ENCODE peak calls at places on chromosomes 13 and 19, in five cellular contexts. F is H1, K is GM12878, R is HepG2, Z is HCT116. L is an unnamed sample.

GRCh38 chr13:44241638-44242037 is 132.0 kb upstream of the SERP2 start:
- DNase-seq in F (no peak), K (no peak), Z (no peak), R (no peak), L (no peak)

GRCh38 chr13:101985321-101985720 is 416.5 kb downstream of the FGF14 start:
- DNase-seq in F (no peak), Z (no peak), K (no peak), R (no peak), L (no peak)

GRCh38 chr19:46759817-46760333 is 13.6 kb upstream of the STRN4 start:
- DNase-seq in F (no peak), Z (no peak), K (no peak), R (no peak), L (no peak)

GRCh38 chr19:14529254-14530004 is at the start of gene TECR:
- DNase-seq in Z (peak; percentile 100), K (peak; percentile 99), F (peak; percentile 100), R (peak; percentile 99), L (peak; percentile 100)

GRCh38 chr19:16389848-16390247 is 65.2 kb downstream of the KLF2 start:
- DNase-seq in R (no peak), F (no peak), K (no peak), Z (no peak), L (no peak)

GRCh38 chr19:8552810-8553209 is 24.4 kb downstream of the MYO1F start:
- DNase-seq in Z (peak; percentile 75), F (peak; percentile 10), R (peak; percentile 58), K (no peak), L (peak; percentile 81)

GRCh38 chr13:40116008-40116407 is 460.5 kb downstream of the COG6 start:
- DNase-seq in R (peak; percentile 73), Z (peak; percentile 80), F (no peak), K (peak; percentile 48), L (no peak)

GRCh38 chr19:19774354-19775033 is 41.6 kb upstream of the ZNF14 start:
- DNase-seq in K (no peak), R (no peak), Z (no peak), F (no peak), L (no peak)

GRCh38 chr19:56566904-56567273 is 379 bp upstream of the ZNF470 start:
- DNase-seq in K (no peak), F (no peak), Z (no peak), R (no peak), L (no peak)

GRCh38 chr13:29513981-29514719 is 81.3 kb downstream of the SLC7A1 start:
- DNase-seq in Z (no peak), R (no peak), F (no peak), K (no peak), L (no peak)

GRCh38 chr13:39415403-39415802 is 187.6 kb downstream of the LHFPL6 start:
- DNase-seq in F (no peak), R (no peak), K (no peak), Z (peak; percentile 15), L (no peak)

GRCh38 chr13:110130431-110130830 is 176.5 kb downstream of the COL4A1 start:
- DNase-seq in R (no peak), F (no peak), K (no peak), Z (no peak), L (no peak)

GRCh38 chr19:29529646-29530548 is 4.1 kb downstream of the VSTM2B start:
- DNase-seq in Z (no peak), K (no peak), F (no peak), R (no peak), L (no peak)

GRCh38 chr19:56314018-56314583 is 538 bp downstream of the ZSCAN5A start:
- DNase-seq in R (peak; percentile 67), Z (no peak), F (peak; percentile 7), K (no peak), L (peak; percentile 6)

GRCh38 chr13:40764587-40765403 is 6.2 kb downstream of the MRPS31 start:
- DNase-seq in R (no peak), K (no peak), F (no peak), Z (no peak), L (no peak)

GRCh38 chr13:113770441-113770840 is 11.4 kb downstream of the TMEM255B start:
- DNase-seq in F (no peak), R (no peak), K (no peak), Z (no peak), L (no peak)

GRCh38 chr13:23615677-23616076 is 45.5 kb downstream of the TNFRSF19 start:
- DNase-seq in R (peak; percentile 96), Z (no peak), F (no peak), K (no peak), L (no peak)

GRCh38 chr13:88979465-88980180 is 1308.5 kb downstream of the SLITRK5 start:
- DNase-seq in Z (no peak), K (no peak), R (no peak), F (no peak), L (no peak)

GRCh38 chr13:110372676-110373075 is 65.6 kb downstream of the COL4A2 start:
- DNase-seq in R (no peak), K (no peak), F (no peak), Z (no peak), L (no peak)

GRCh38 chr19:8731428-8732169 is 10.2 kb downstream of the OR2Z1 start:
- DNase-seq in F (no peak), K (no peak), Z (no peak), R (no peak), L (no peak)

GRCh38 chr19:18393836-18394235 is 3.6 kb downstream of the LRRC25 start:
- DNase-seq in F (no peak), R (no peak), K (no peak), Z (no peak), L (no peak)

GRCh38 chr19:5321851-5322681 is 18.5 kb downstream of the PTPRS start:
- DNase-seq in R (no peak), F (no peak), Z (no peak), K (peak; percentile 72), L (no peak)

GRCh38 chr13:113170503-113170902 is 12.1 kb downstream of the PROZ start:
- DNase-seq in Z (no peak), F (no peak), R (no peak), K (no peak), L (no peak)

GRCh38 chr19:58519087-58519354 is 589 bp downstream of the ZBTB45 start:
- DNase-seq in R (peak; percentile 73), Z (no peak), K (no peak), F (no peak), L (no peak)

GRCh38 chr19:46288896-46289588 is 7.8 kb upstream of the HIF3A start:
- DNase-seq in F (no peak), Z (no peak), R (peak; percentile 36), K (no peak), L (no peak)

GRCh38 chr13:71274923-71275593 is 591.9 kb downstream of the DACH1 start:
- DNase-seq in R (no peak), Z (no peak), K (peak; percentile 32), F (no peak), L (no peak)

DNA sequence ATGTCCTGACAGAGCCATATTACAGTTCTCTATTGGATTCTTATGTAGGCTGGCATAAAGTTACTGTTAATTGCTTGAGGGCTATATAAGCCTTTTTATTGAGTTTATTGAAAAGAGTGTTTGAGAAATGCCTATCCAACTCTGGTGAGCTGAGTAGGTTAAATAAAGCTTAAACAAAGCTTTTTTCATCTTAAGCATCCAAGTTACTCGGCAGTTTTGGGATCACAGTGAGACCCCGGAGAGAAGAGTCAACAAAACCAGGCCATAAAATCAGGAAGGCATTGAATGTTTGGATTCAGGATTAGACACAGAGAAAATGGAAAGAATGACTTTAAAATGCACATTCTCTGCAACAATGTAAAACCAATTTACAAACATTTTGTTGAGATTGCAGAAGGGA is 588.5 kb downstream of the DACH1 start:
- DNase-seq in F (no peak), R (no peak), K (no peak), Z (no peak), L (no peak)
- TF ChIP-seq YY1 in F (no peak), R (no peak), K (no peak), Z (no peak), L (no peak)

DNA sequence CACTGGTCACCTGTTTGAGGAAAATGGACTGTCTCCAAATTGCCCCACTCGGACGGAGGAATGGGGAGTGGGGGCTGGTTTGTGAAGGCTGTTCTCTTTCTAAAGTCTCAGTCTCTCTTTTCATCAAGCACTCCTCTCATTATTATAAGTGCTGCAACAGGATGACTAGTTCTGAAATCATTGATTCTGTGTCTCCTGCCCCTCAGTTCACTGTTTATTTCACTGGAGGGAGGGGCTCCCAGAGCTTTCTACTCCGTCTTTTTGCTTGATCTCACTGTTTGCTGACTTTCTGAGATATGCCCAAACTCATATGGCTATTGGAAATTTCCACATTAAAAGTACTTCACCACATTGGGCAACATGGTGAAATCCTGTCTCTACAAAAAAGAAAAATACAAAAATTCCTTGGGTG is 20.5 kb upstream of the CD70 start:
- DNase-seq in K (no peak), R (no peak), Z (no peak), F (no peak), L (no peak)
- TF ChIP-seq YY1 in K (no peak), R (no peak), Z (no peak), F (no peak), L (no peak)

DNA sequence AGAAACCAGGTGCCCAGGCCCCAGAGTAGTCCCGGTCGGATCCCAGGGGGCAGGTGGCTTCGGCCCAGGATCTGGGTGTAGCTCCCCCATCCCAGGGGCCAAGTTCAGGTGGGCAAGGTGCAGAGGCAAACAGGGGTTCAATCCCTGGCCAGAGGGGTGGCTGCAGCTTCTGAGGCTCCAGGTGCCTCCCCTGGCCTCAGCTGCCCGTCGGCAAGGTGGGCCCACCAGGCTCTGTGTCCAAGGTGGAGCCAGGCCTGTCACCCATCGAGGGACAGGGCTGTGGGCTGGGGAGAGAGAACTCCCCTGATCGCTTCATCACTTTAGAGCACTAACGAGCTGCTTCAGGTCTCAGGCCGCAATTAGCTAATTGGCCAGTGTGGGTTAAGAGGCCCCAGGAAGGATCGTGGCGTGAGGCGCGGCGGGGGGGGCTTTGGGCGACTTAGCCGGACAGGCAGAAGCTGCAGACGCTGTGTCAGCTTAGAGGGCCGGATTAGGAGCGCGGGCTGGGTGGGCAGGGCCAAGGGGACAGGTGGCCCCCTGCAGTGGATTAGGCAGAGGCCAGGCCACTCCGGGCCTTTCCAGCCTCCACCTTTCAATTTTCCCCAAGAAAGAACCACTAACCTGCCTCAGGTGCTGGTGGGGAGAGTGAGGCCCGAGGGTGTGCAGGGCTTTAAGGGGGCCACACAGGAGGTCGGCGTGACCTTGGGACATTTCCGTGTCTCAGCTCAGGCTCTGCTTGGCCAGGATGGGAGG is 2.8 kb upstream of the RAX2 start:
- DNase-seq in K (no peak), R (no peak), Z (no peak), F (no peak), L (no peak)
- TF ChIP-seq YY1 in K (no peak), R (no peak), Z (no peak), F (no peak), L (no peak)

GRCh38 chr19:38805180-38805579 is 7.6 kb downstream of the LGALS4 start:
- DNase-seq in Z (no peak), R (no peak), K (no peak), F (no peak), L (no peak)

GRCh38 chr19:38809592-38810252 is 3.0 kb downstream of the LGALS4 start:
- DNase-seq in R (no peak), K (no peak), Z (no peak), F (no peak), L (no peak)

GRCh38 chr19:38806371-38806770 is 6.4 kb downstream of the LGALS4 start:
- DNase-seq in Z (no peak), R (no peak), K (no peak), F (no peak), L (no peak)

GRCh38 chr19:38812004-38812840 is 523 bp downstream of the LGALS4 start:
- DNase-seq in R (no peak), Z (no peak), F (no peak), K (no peak), L (no peak)

DNA sequence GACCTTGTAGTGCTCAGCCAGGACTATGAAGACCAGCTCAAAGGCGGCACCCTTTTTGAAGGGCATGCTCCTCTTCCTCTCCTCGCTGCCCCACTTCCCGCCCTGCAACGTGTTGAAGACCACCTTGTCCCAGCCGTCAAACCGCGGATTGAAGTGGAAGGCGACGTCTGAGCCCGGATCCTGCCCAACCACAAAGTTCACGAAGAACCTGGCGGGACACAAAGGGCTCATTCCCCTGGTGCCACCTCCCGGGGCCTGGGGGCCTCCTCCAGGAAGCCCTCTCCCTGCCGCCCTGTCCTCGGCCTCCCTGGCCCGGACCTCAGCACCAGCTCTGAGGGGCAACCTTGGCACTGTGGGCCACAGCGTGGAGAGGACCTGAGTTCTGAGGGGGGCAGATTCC is 4.0 kb downstream of the LGALS4 start:
- DNase-seq in K (no peak), Z (no peak), F (no peak), R (no peak), L (no peak)
- TF ChIP-seq YY1 in K (no peak), Z (no peak), F (no peak), R (no peak), L (no peak)

L was measured in NT2/D1.